ENCODE peak calls at places on chromosome 18, in seven cellular contexts. One of them, this sample, is unnamed. For H3K27me3, the result is how much of the 10 kb centered on the place peaks cover.

GRCh38 chr18:46070683-46071614 is 1.1 kb downstream of the PSTPIP2 start:
- DNase-seq in mammary epithelial cell: no peak
- DNase-seq in astrocyte: no peak
- DNase-seq in tibial nerve: no peak
- DNase-seq in cardiac muscle cell: no peak
- DNase-seq in left ventricle myocardium inferior: no peak
- DNase-seq in colonic mucosa: no peak
- DNase-seq in this sample: no peak

GRCh38 chr18:13267517-13267916 is 49.0 kb downstream of the LDLRAD4 start:
- DNase-seq in mammary epithelial cell: no peak
- DNase-seq in astrocyte: no peak
- DNase-seq in tibial nerve: no peak
- DNase-seq in cardiac muscle cell: no peak
- DNase-seq in left ventricle myocardium inferior: no peak
- DNase-seq in colonic mucosa: no peak
- DNase-seq in this sample: no peak

GRCh38 chr18:23828426-23828825 is 139.2 kb downstream of the LAMA3 start:
- DNase-seq in mammary epithelial cell: peak
- DNase-seq in astrocyte: peak
- DNase-seq in tibial nerve: no peak
- DNase-seq in cardiac muscle cell: no peak
- DNase-seq in left ventricle myocardium inferior: no peak
- DNase-seq in colonic mucosa: no peak
- DNase-seq in this sample: no peak

GRCh38 chr18:22186484-22186971 is 17.1 kb downstream of the GATA6 start:
- DNase-seq in mammary epithelial cell: peak
- DNase-seq in astrocyte: no peak
- DNase-seq in tibial nerve: no peak
- DNase-seq in cardiac muscle cell: no peak
- DNase-seq in left ventricle myocardium inferior: no peak
- DNase-seq in colonic mucosa: no peak
- DNase-seq in this sample: no peak

GRCh38 chr18:21439453-21439852 is 161.1 kb downstream of the ESCO1 start:
- DNase-seq in mammary epithelial cell: peak
- DNase-seq in astrocyte: peak
- DNase-seq in tibial nerve: no peak
- DNase-seq in cardiac muscle cell: no peak
- DNase-seq in left ventricle myocardium inferior: no peak
- DNase-seq in colonic mucosa: no peak
- DNase-seq in this sample: peak

GRCh38 chr18:51275712-51276473 is 78.4 kb upstream of the MEX3C start:
- DNase-seq in mammary epithelial cell: no peak
- DNase-seq in astrocyte: no peak
- DNase-seq in tibial nerve: no peak
- DNase-seq in cardiac muscle cell: peak
- DNase-seq in left ventricle myocardium inferior: peak
- DNase-seq in colonic mucosa: no peak
- DNase-seq in this sample: no peak

GRCh38 chr18:35284846-35285245 is 5.2 kb downstream of the ZSCAN30 start:
- DNase-seq in mammary epithelial cell: no peak
- DNase-seq in astrocyte: no peak
- DNase-seq in tibial nerve: no peak
- DNase-seq in cardiac muscle cell: no peak
- DNase-seq in left ventricle myocardium inferior: no peak
- DNase-seq in colonic mucosa: no peak
- DNase-seq in this sample: no peak

GRCh38 chr18:63795611-63796010 is 20.4 kb downstream of the SERPINB7 start:
- DNase-seq in mammary epithelial cell: no peak
- DNase-seq in astrocyte: no peak
- DNase-seq in tibial nerve: no peak
- DNase-seq in cardiac muscle cell: no peak
- DNase-seq in left ventricle myocardium inferior: no peak
- DNase-seq in colonic mucosa: no peak
- DNase-seq in this sample: no peak

GRCh38 chr18:44895176-44895798 is 214.6 kb downstream of the SETBP1 start:
- DNase-seq in mammary epithelial cell: peak
- DNase-seq in astrocyte: peak
- DNase-seq in tibial nerve: no peak
- DNase-seq in cardiac muscle cell: no peak
- DNase-seq in left ventricle myocardium inferior: peak
- DNase-seq in colonic mucosa: peak
- DNase-seq in this sample: no peak

GRCh38 chr18:28594034-28594433 is 417.1 kb upstream of the CDH2 start:
- DNase-seq in mammary epithelial cell: peak
- DNase-seq in astrocyte: peak
- DNase-seq in tibial nerve: no peak
- DNase-seq in cardiac muscle cell: no peak
- DNase-seq in left ventricle myocardium inferior: no peak
- DNase-seq in colonic mucosa: no peak
- DNase-seq in this sample: no peak

GRCh38 chr18:76808561-76808960 is 13.8 kb upstream of the ZNF236 start:
- DNase-seq in mammary epithelial cell: no peak
- DNase-seq in astrocyte: no peak
- DNase-seq in tibial nerve: no peak
- DNase-seq in cardiac muscle cell: no peak
- DNase-seq in left ventricle myocardium inferior: no peak
- DNase-seq in colonic mucosa: no peak
- DNase-seq in this sample: no peak

GRCh38 chr18:58666176-58666575 is 5.1 kb upstream of the MALT1 start:
- DNase-seq in mammary epithelial cell: no peak
- DNase-seq in astrocyte: peak
- DNase-seq in tibial nerve: no peak
- DNase-seq in cardiac muscle cell: no peak
- DNase-seq in left ventricle myocardium inferior: no peak
- DNase-seq in colonic mucosa: no peak
- DNase-seq in this sample: no peak

GRCh38 chr18:23538870-23539269 is 35.6 kb downstream of the RMC1 start:
- DNase-seq in mammary epithelial cell: no peak
- DNase-seq in astrocyte: peak
- DNase-seq in tibial nerve: no peak
- DNase-seq in cardiac muscle cell: no peak
- DNase-seq in left ventricle myocardium inferior: no peak
- DNase-seq in colonic mucosa: no peak
- DNase-seq in this sample: no peak

GRCh38 chr18:21361297-21361880 is 119.4 kb downstream of the GREB1L start:
- DNase-seq in mammary epithelial cell: no peak
- DNase-seq in astrocyte: no peak
- DNase-seq in tibial nerve: no peak
- DNase-seq in cardiac muscle cell: peak
- DNase-seq in left ventricle myocardium inferior: no peak
- DNase-seq in colonic mucosa: no peak
- DNase-seq in this sample: no peak

GRCh38 chr18:907171-907879 is 2.7 kb downstream of the ADCYAP1 start:
- DNase-seq in mammary epithelial cell: no peak
- DNase-seq in astrocyte: no peak
- DNase-seq in tibial nerve: no peak
- DNase-seq in cardiac muscle cell: peak
- DNase-seq in left ventricle myocardium inferior: no peak
- DNase-seq in colonic mucosa: no peak
- DNase-seq in this sample: no peak
- H3K27me3 ChIP-seq in mammary epithelial cell: half or more
- H3K27me3 ChIP-seq in astrocyte: half or more
- H3K27me3 ChIP-seq in tibial nerve: half or more
- H3K27me3 ChIP-seq in cardiac muscle cell: half or more
- H3K27me3 ChIP-seq in left ventricle myocardium inferior: half or more
- H3K27me3 ChIP-seq in colonic mucosa: half or more
- H3K27me3 ChIP-seq in this sample: half or more

DNA sequence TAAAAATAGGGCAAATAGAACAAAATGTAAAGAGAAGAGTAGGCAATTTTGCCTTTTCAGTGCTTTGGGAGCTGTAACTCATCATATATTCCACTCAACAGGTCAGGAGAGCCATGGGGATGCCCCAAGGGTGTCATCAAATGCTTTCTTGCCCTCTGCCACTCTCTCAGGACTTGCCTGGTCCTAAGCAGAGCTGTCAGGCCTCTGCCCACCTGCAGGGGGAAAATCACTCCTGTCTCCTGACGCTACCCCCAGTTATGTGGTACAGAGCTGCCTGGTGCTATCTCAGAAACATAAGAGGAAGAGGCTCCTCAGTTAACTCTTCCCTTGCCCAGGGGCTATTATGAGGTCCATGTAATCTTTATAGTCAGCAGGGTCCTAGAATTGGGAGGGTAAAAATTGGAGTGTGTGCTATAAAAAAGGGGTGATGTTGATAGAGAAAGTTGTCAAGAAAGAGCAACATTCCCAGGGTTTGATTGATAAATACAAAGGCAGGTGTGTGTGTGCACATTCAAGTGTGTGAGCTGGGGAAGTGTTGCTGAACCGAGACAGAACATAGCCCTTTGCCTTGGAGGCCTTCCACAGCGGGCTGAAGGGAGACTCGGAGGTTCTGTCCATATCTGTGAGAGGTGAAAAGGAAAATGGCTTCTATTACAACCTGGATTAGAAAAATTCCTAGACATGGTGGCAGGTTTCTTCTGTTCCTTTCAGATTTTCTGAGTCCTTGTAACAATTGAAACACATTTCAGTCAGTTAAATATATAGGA is 25.4 kb downstream of the PTPRM start:
- DNase-seq in mammary epithelial cell: no peak
- DNase-seq in astrocyte: no peak
- DNase-seq in tibial nerve: no peak
- DNase-seq in cardiac muscle cell: peak
- DNase-seq in left ventricle myocardium inferior: no peak
- DNase-seq in colonic mucosa: no peak
- DNase-seq in this sample: no peak
- TF ChIP-seq CTCF in mammary epithelial cell: no peak
- TF ChIP-seq CTCF in astrocyte: peak
- TF ChIP-seq CTCF in tibial nerve: no peak
- TF ChIP-seq CTCF in cardiac muscle cell: no peak
- TF ChIP-seq CTCF in left ventricle myocardium inferior: peak
- TF ChIP-seq CTCF in colonic mucosa: no peak
- TF ChIP-seq CTCF in this sample: no peak

DNA sequence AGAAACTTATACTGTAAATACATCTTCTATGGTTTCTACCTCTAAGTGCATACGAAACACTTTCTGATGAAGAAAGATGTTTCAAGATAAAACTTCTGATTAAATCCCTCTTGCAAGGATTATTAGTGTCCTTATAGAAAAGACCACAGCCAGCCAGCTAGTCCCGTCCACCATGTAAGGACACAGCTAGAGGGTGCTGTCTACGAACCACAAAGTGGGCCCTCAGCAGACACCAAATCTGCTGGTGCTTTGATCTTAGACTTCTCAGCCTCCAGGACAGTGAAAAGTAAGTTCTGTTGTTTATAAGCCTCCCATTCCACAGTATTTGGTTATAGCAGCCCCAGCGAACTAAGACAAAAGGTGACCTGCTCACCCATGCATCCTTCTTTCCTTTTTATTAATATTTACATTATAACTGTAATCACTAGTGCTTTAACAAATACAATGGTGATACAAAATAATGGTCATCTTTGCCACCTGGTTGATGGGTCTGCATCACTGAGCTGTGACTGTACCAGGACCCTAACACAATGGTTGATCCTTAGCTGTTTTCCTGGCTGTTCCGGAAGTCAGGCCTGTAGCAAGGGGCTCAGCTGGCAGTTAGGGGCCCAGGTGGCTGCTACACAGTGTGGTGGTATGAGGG is 108.4 kb upstream of the SMAD7 start:
- DNase-seq in mammary epithelial cell: no peak
- DNase-seq in astrocyte: no peak
- DNase-seq in tibial nerve: no peak
- DNase-seq in cardiac muscle cell: no peak
- DNase-seq in left ventricle myocardium inferior: no peak
- DNase-seq in colonic mucosa: no peak
- DNase-seq in this sample: no peak
- H3K27me3 ChIP-seq in mammary epithelial cell: under half
- H3K27me3 ChIP-seq in astrocyte: under half
- H3K27me3 ChIP-seq in tibial nerve: under half
- H3K27me3 ChIP-seq in cardiac muscle cell: under half
- H3K27me3 ChIP-seq in left ventricle myocardium inferior: under half
- H3K27me3 ChIP-seq in colonic mucosa: under half
- H3K27me3 ChIP-seq in this sample: under half

GRCh38 chr18:9365406-9365805 is 30.8 kb downstream of the TWSG1 start:
- DNase-seq in mammary epithelial cell: no peak
- DNase-seq in astrocyte: peak
- DNase-seq in tibial nerve: no peak
- DNase-seq in cardiac muscle cell: no peak
- DNase-seq in left ventricle myocardium inferior: no peak
- DNase-seq in colonic mucosa: no peak
- DNase-seq in this sample: no peak

GRCh38 chr18:9362869-9363268 is 28.3 kb downstream of the TWSG1 start:
- DNase-seq in mammary epithelial cell: peak
- DNase-seq in astrocyte: peak
- DNase-seq in tibial nerve: no peak
- DNase-seq in cardiac muscle cell: no peak
- DNase-seq in left ventricle myocardium inferior: no peak
- DNase-seq in colonic mucosa: no peak
- DNase-seq in this sample: no peak

GRCh38 chr18:9361191-9361590 is 26.6 kb downstream of the TWSG1 start:
- DNase-seq in mammary epithelial cell: no peak
- DNase-seq in astrocyte: no peak
- DNase-seq in tibial nerve: no peak
- DNase-seq in cardiac muscle cell: no peak
- DNase-seq in left ventricle myocardium inferior: no peak
- DNase-seq in colonic mucosa: no peak
- DNase-seq in this sample: no peak

GRCh38 chr18:9364242-9364641 is 29.7 kb downstream of the TWSG1 start:
- DNase-seq in mammary epithelial cell: peak
- DNase-seq in astrocyte: peak
- DNase-seq in tibial nerve: no peak
- DNase-seq in cardiac muscle cell: no peak
- DNase-seq in left ventricle myocardium inferior: no peak
- DNase-seq in colonic mucosa: no peak
- DNase-seq in this sample: no peak

GRCh38 chr18:9366126-9366714 is 31.6 kb downstream of the TWSG1 start:
- DNase-seq in mammary epithelial cell: peak
- DNase-seq in astrocyte: peak
- DNase-seq in tibial nerve: no peak
- DNase-seq in cardiac muscle cell: peak
- DNase-seq in left ventricle myocardium inferior: no peak
- DNase-seq in colonic mucosa: peak
- DNase-seq in this sample: no peak
- TF ChIP-seq CTCF in mammary epithelial cell: peak
- TF ChIP-seq CTCF in astrocyte: peak
- TF ChIP-seq CTCF in tibial nerve: peak
- TF ChIP-seq CTCF in cardiac muscle cell: peak
- TF ChIP-seq CTCF in left ventricle myocardium inferior: peak
- TF ChIP-seq CTCF in colonic mucosa: no peak
- TF ChIP-seq CTCF in this sample: peak

DNA sequence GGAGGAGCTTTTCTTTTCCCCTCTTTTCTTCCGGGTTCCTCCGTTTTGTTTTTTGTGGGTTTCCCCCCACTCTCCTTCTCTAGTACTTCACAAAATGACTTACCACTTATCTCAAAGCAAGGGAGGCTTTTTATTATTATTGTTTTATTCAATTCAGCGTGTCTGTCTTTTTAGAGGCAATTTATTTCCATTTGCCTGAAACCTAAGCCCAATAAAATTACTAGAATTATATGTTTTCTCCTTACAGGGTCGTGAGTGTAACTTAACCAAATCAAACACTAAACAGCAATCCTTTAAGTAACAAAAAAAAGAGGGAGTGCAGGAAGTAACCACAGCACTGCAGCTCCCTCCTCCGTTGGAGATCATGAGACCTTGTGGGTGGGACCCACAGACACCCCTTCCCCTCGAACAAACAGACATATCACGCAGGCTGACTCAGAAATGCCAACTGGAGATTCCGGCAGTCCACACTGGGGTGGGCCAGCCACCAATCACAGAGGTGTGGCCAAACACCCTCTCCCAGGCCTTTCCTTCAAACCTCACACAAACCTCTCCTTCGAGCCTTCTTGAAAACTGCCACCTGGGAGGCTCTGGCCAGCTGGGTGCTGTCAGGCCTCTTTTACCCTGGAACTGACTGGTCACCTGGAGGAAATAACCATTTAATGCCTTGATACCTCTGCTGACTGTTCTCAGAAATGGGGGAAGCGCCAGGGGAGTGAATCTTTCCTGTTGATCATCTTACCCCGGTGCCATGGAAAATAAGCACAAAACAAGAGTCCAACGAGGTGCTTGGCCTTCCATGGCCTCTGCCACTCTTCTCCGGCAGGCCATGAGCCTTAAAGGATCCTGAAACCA is 207.1 kb upstream of the SMAD2 start:
- DNase-seq in mammary epithelial cell: no peak
- DNase-seq in astrocyte: no peak
- DNase-seq in tibial nerve: no peak
- DNase-seq in cardiac muscle cell: no peak
- DNase-seq in left ventricle myocardium inferior: no peak
- DNase-seq in colonic mucosa: peak
- DNase-seq in this sample: no peak
- H3K27me3 ChIP-seq in mammary epithelial cell: under half
- H3K27me3 ChIP-seq in astrocyte: half or more
- H3K27me3 ChIP-seq in tibial nerve: under half
- H3K27me3 ChIP-seq in cardiac muscle cell: half or more
- H3K27me3 ChIP-seq in left ventricle myocardium inferior: under half
- H3K27me3 ChIP-seq in colonic mucosa: under half
- H3K27me3 ChIP-seq in this sample: under half